ENCODE peak calls at places on chromosome 16, in four cellular contexts. V, Q, F and B are unnamed samples.

GRCh38 chr16:13441675-13442074 is 478.3 kb upstream of the ERCC4 start:
- DNase-seq in V (no peak), Q (no peak), F (no peak), B (no peak)

GRCh38 chr16:26672206-26672605 is 394.5 kb upstream of the C16orf82 start:
- DNase-seq in V (no peak), Q (no peak), F (no peak), B (no peak)

GRCh38 chr16:58649707-58650106 is 20.1 kb upstream of the CNOT1 start:
- DNase-seq in V (no peak), Q (no peak), F (no peak), B (peak; percentile 76)

GRCh38 chr16:68147438-68147837 is 62.3 kb downstream of the NFATC3 start:
- DNase-seq in V (no peak), Q (no peak), F (no peak), B (no peak)

GRCh38 chr16:77557385-77557784 is 122.6 kb upstream of the ADAMTS18 start:
- DNase-seq in V (no peak), Q (no peak), F (no peak), B (no peak)

GRCh38 chr16:29816694-29817441 is 916 bp downstream of the PAGR1 start:
- DNase-seq in V (peak; percentile 85), Q (peak; percentile 89), F (peak; percentile 69), B (peak; percentile 96)

GRCh38 chr16:48408688-48409087 is 23.5 kb upstream of the SIAH1 start:
- DNase-seq in V (no peak), Q (peak; percentile 70), F (no peak), B (no peak)

GRCh38 chr16:57997528-57998265 is 2.8 kb downstream of the ZNF319 start:
- DNase-seq in V (no peak), Q (no peak), F (no peak), B (peak; percentile 89)

GRCh38 chr16:66367968-66368891 is 1.7 kb downstream of the CDH5 start:
- DNase-seq in V (no peak), Q (peak; percentile 74), F (no peak), B (no peak)

GRCh38 chr16:287298-287811 is 4.4 kb downstream of the PDIA2 start:
- DNase-seq in V (no peak), Q (no peak), F (no peak), B (peak; percentile 90)

GRCh38 chr16:4506450-4506849 is 30.3 kb downstream of the HMOX2 start:
- DNase-seq in V (no peak), Q (no peak), F (peak; percentile 58), B (peak; percentile 95)

GRCh38 chr16:85210423-85211169 is 98.3 kb upstream of the CIBAR2 start:
- DNase-seq in V (no peak), Q (no peak), F (no peak), B (peak; percentile 95)

GRCh38 chr16:57701759-57702371 is 7.3 kb downstream of the DRC7 start:
- DNase-seq in V (no peak), Q (no peak), F (no peak), B (no peak)

GRCh38 chr16:67663151-67663876 is 2.6 kb downstream of the PARD6A start:
- DNase-seq in V (no peak), Q (peak; percentile 71), F (peak; percentile 61), B (peak; percentile 92)

GRCh38 chr16:47848481-47849109 is 307.2 kb downstream of the ABCC12 start:
- DNase-seq in V (no peak), Q (no peak), F (no peak), B (no peak)

GRCh38 chr16:1154291-1154886 is 1.5 kb downstream of the CACNA1H start:
- DNase-seq in V (no peak), Q (no peak), F (no peak), B (peak; percentile 88)

GRCh38 chr16:56357765-56358322 is 67.5 kb downstream of the AMFR start:
- DNase-seq in V (peak; percentile 44), Q (peak; percentile 63), F (peak; percentile 51), B (peak; percentile 43)

GRCh38 chr16:70375636-70376611 is 29.2 kb downstream of the DDX19A start:
- DNase-seq in V (no peak), Q (peak; percentile 37), F (no peak), B (no peak)

GRCh38 chr16:84820305-84820684 is 510 bp downstream of the CRISPLD2 start:
- DNase-seq in V (no peak), Q (no peak), F (no peak), B (peak; percentile 86)

GRCh38 chr16:55391760-55392375 is 67.9 kb downstream of the IRX6 start:
- DNase-seq in V (no peak), Q (no peak), F (no peak), B (no peak)

GRCh38 chr16:84027607-84028006 is 15.0 kb downstream of the SLC38A8 start:
- DNase-seq in V (no peak), Q (no peak), F (no peak), B (no peak)

GRCh38 chr16:89020068-89020924 is 43.3 kb upstream of the CBFA2T3 start:
- DNase-seq in V (peak; percentile 31), Q (peak; percentile 7), F (no peak), B (peak; percentile 83)
- H3K4me3 ChIP-seq in V (no peak overlapping the region), Q (no peak overlapping the region), F (no peak overlapping the region), B (no peak overlapping the region)

GRCh38 chr16:74024997-74025396 is 271.6 kb upstream of the PSMD7 start:
- DNase-seq in V (no peak), Q (no peak), F (no peak), B (no peak)

GRCh38 chr16:74031551-74031950 is 265.1 kb upstream of the PSMD7 start:
- DNase-seq in V (no peak), Q (no peak), F (no peak), B (no peak)

GRCh38 chr16:74026373-74027281 is 270.0 kb upstream of the PSMD7 start:
- DNase-seq in V (no peak), Q (no peak), F (no peak), B (no peak)

GRCh38 chr16:74030000-74030399 is 266.6 kb upstream of the PSMD7 start:
- DNase-seq in V (peak; percentile 61), Q (no peak), F (no peak), B (no peak)

GRCh38 chr16:74029122-74029805 is 267.4 kb upstream of the PSMD7 start:
- DNase-seq in V (no peak), Q (no peak), F (no peak), B (no peak)
- H3K4me1 ChIP-seq in V (peaks cover 2% of the 10 kb centered on the region), Q (no peaks in the 10 kb centered on the region), F (no peaks in the 10 kb centered on the region), B (no peaks in the 10 kb centered on the region)

DNA sequence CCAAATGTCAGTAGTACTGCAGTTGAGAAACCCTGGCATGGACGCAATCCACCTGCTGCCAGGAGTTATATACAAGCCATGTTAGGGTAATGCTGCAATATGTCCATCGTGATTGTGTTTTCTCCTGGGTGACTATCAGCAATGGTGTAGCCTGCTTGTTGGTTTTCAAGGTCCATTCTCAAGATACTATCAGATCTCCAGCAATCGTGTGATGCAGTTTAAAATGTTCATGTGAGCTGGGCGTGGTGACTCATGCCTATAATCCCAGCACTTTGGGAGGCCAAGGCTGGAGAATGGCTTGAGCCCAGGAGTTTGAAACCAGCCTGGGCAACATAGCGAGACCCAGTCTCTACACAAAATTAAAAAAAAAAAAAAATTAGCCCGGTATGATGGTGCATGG is 24.0 kb downstream of the ABCC1 start:
- DNase-seq in V (no peak), Q (no peak), F (no peak), B (peak; percentile 18)
- H3K4me3 ChIP-seq in V (no peak overlapping the region), Q (no peak overlapping the region), F (no peak overlapping the region), B (no peak overlapping the region)

GRCh38 chr16:88922114-88922825 is 54.7 kb downstream of the CBFA2T3 start:
- DNase-seq in V (peak; percentile 83), Q (peak; percentile 97), F (no peak), B (peak; percentile 98)
- H3K4me1 ChIP-seq in V (peaks cover 23% of the 10 kb centered on the region), Q (peaks cover 3% of the 10 kb centered on the region), F (peaks cover 6% of the 10 kb centered on the region), B (peaks cover 21% of the 10 kb centered on the region)

GRCh38 chr16:81485225-81485624 is 40.6 kb downstream of the CMIP start:
- DNase-seq in V (no peak), Q (no peak), F (no peak), B (no peak)

GRCh38 chr16:81480856-81481821 is 36.5 kb downstream of the CMIP start:
- DNase-seq in V (peak; percentile 82), Q (peak; percentile 85), F (peak; percentile 28), B (peak; percentile 80)

GRCh38 chr16:81483064-81483969 is 38.7 kb downstream of the CMIP start:
- DNase-seq in V (no peak), Q (peak; percentile 35), F (no peak), B (peak; percentile 82)

GRCh38 chr16:81483970-81484595 is 39.5 kb downstream of the CMIP start:
- DNase-seq in V (no peak), Q (peak; percentile 56), F (no peak), B (peak; percentile 26)

DNA sequence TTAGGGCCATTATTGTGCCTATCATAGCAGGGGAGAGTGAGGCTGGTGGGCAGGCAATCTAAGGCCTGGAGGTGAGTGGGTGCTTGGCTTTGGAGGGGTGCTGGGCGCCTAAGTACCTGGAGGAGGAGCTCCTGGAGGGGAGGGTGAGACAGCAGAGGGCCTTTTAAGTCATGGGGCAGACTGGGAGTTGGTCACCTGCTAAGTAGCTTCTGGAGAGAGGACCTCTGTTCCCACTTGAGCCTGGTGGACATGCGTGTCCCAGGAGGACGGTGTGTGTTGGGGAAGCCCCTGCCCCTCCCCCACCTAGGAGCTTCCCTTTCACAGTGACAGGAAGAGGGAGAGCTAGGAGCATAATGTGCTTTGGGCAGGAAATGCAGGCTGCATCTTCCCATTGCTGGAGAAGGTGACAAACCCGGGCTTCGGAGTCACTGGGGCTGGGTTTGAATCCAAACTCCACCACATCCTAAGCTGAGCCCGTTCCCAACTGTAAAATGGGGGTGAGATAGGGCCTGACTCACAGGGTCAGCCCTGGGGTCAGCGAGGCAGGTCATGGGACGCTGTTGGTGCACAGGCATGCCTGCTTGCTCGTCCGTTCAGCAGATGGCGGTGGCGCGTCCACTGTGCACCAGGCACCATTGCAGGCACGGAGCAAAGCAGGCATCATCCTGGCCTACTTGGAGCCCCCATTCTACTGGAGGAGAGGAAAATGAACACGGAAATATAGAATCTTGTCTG is 37.9 kb downstream of the CMIP start:
- DNase-seq in V (no peak), Q (peak; percentile 64), F (no peak), B (peak; percentile 68)
- H3K4me3 ChIP-seq in V (no peak overlapping the region), Q (no peak overlapping the region), F (no peak overlapping the region), B (no peak overlapping the region)

GRCh38 chr16:2969545-2970521 is 685 bp downstream of the PAQR4 start:
- DNase-seq in V (peak; percentile 82), Q (peak; percentile 88), F (peak; percentile 83), B (peak; percentile 99)

GRCh38 chr16:2970563-2970962 is 1.4 kb downstream of the PAQR4 start:
- DNase-seq in V (no peak), Q (no peak), F (no peak), B (no peak)

GRCh38 chr16:2968368-2968737 is 795 bp upstream of the PAQR4 start:
- DNase-seq in V (peak; percentile 77), Q (no peak), F (peak; percentile 46), B (no peak)

GRCh38 chr16:2967721-2968161 is 1.4 kb upstream of the PAQR4 start:
- DNase-seq in V (peak; percentile 62), Q (peak; percentile 53), F (no peak), B (peak; percentile 67)

DNA sequence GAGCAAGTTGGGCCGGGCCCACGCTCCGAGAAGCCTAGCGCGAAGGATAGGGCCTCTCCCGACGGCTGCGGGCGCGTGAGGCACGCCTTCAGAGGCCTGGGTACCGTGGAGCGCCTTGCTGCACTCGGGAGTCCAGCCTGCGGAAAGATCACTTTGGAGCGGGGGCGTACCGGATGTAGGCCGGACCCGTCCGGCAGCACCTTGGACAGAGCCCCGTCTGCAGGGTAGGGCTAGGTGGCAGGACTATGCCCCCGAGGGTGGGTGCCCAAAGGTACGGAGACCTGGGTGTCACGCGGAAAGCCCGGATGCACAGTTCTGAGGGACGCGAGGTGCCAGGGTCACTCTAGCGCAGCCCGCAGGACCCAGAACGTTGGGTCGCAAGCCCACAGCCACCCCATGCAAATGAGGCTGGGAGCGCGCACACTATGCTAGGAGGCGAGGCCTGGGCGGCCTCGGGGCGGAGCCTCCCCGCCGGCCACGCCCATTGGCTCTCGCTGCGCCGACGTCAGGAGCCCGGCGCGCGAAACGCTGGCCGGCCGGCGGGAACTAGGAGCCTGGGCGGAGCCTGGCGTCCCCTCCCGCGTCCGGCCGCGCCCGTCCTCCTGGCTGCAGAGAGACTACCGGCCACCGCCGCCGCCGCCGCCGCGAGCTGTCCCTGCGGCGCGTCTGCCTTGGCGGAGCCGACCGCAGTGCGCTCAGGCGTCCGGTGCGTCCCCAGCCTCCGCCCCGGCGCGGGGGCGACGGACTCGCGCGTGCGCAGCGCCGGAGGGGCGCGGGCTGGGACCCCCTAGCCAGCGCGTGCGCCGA is at the start of gene PAQR4:
- DNase-seq in V (peak; percentile 90), Q (peak; percentile 95), F (peak; percentile 92), B (peak; percentile 100)
- H3K4me1 ChIP-seq in V (peaks cover 31% of the 10 kb centered on the region), Q (peaks cover 4% of the 10 kb centered on the region), F (peaks cover 11% of the 10 kb centered on the region), B (peaks cover 4% of the 10 kb centered on the region)